ENCODE peak calls at places on chromosomes 4 and X, in eight cellular contexts. W is CD4-positive, alpha-beta T cell; D is anterior cingulate cortex; L is GOT3; P is B cell; M is T-helper 17 cell; F is endothelial cell of umbilical vein; R is stimulated activated naive B cell treated with anti-CD40 and anti-IgM and Interleukin-4, amounts not matched to agents 10 μg/mL and 1 μg/mL and 100 μg/mL, for 72 hours. T is an unnamed sample.

GRCh38 chr4:145285928-145286327 is 105.5 kb upstream of the OTUD4 start:
- DNase-seq in W (no peak), D (no peak), L (no peak), P (no peak), M (no peak), F (peak), R (no peak), T (no peak)

GRCh38 chr4:128606173-128606572 is 203.3 kb upstream of the JADE1 start:
- DNase-seq in W (no peak), D (no peak), L (no peak), P (no peak), M (no peak), F (peak), R (no peak), T (no peak)

GRCh38 chr4:76956961-76957738 is 7.6 kb downstream of the SEPTIN11 start:
- DNase-seq in W (no peak), D (no peak), L (no peak), P (no peak), M (no peak), F (no peak), R (no peak), T (no peak)

GRCh38 chrX:107936434-107936730 is 45.8 kb downstream of the TEX13B start:
- DNase-seq in W (no peak), D (no peak), L (no peak), P (no peak), M (no peak), F (no peak), R (no peak), T (no peak)

GRCh38 chrX:19658030-19658429 is 142.7 kb upstream of the MAP3K15 start:
- DNase-seq in W (no peak), D (no peak), L (no peak), P (no peak), M (no peak), F (no peak), R (no peak), T (no peak)

GRCh38 chr4:108053281-108053701 is 63.6 kb downstream of the HADH start:
- DNase-seq in W (no peak), D (no peak), L (no peak), P (no peak), M (no peak), F (no peak), R (no peak), T (no peak)

GRCh38 chr4:67727124-67727850 is 26.3 kb upstream of the UBA6 start:
- DNase-seq in W (no peak), D (no peak), L (no peak), P (no peak), M (no peak), F (peak), R (no peak), T (no peak)

GRCh38 chr4:176207839-176208238 is 12.5 kb upstream of the SPATA4 start:
- DNase-seq in W (no peak), D (no peak), L (no peak), P (no peak), M (no peak), F (no peak), R (no peak), T (no peak)

GRCh38 chrX:31524182-31524581 is 452.3 kb upstream of the FTHL17 start:
- DNase-seq in W (no peak), D (no peak), L (no peak), P (no peak), M (no peak), F (no peak), R (no peak), T (no peak)

T was measured in Panc1.